ENCODE peak calls at places on chromosomes 13 and 19, in six cellular contexts. T, A, D, R, O and Y are unnamed samples.

GRCh38 chr13:95128045-95128643 is 173.1 kb downstream of the ABCC4 start:
- DNase-seq in D (no peak), T (no peak), A (no peak), O (no peak), R (no peak), Y (no peak)

GRCh38 chr13:110610955-110611595 is 4.3 kb upstream of the NAXD start:
- DNase-seq in A (peak), R (no peak), T (no peak), D (no peak), O (peak), Y (no peak)

GRCh38 chr13:30907167-30907761 is 1.2 kb downstream of the MEDAG start:
- DNase-seq in R (no peak), T (no peak), O (no peak), D (no peak), A (no peak), Y (no peak)

GRCh38 chr19:55027472-55028337 is 10.4 kb downstream of the GP6 start:
- DNase-seq in R (no peak), O (no peak), A (no peak), T (no peak), D (no peak), Y (peak)

GRCh38 chr19:28966737-28967401 is 246.1 kb downstream of the UQCRFS1 start:
- DNase-seq in R (no peak), T (no peak), D (no peak), A (no peak), O (no peak), Y (no peak)

GRCh38 chr19:1266818-1267440 is 2.2 kb upstream of the CIRBP start:
- DNase-seq in A (no peak), O (peak), T (peak), R (peak), D (no peak), Y (no peak)

GRCh38 chr19:53196777-53197396 is 3.7 kb upstream of the ZNF665 start:
- DNase-seq in R (peak), T (peak), D (peak), O (peak), A (peak), Y (peak)

GRCh38 chr19:18203863-18204393 is at the start of gene RAB3A:
- DNase-seq in T (peak), R (peak), A (peak), O (peak), D (peak), Y (peak)

GRCh38 chr19:16117594-16118033 is 5.9 kb downstream of the RAB8A start:
- DNase-seq in O (peak), R (no peak), D (no peak), T (no peak), A (no peak), Y (no peak)

GRCh38 chr13:20375871-20376270 is 143.8 kb upstream of the GJB6 start:
- DNase-seq in O (no peak), D (no peak), A (no peak), T (no peak), R (no peak), Y (no peak)

GRCh38 chr19:29371766-29372415 is 153.9 kb upstream of the VSTM2B start:
- DNase-seq in T (no peak), R (no peak), D (no peak), A (no peak), O (no peak), Y (no peak)